ENCODE peak calls at places on chromosomes 13 and 19, in five cellular contexts. E is foreskin fibroblast, B is tibial nerve, Q is BJ, M is GM10248. U is an unnamed sample.
A peak's percentile ranks its signal among the peaks of the same experiment; 100 is the strongest.

GRCh38 chr19:15115080-15115479 is 7.9 kb downstream of the SYDE1 start:
- DNase-seq in B (peak; percentile 48), Q (no peak), E (peak; percentile 55), M (no peak), U (no peak)

GRCh38 chr19:27635401-27635800 is 1577.5 kb downstream of the UQCRFS1 start:
- DNase-seq in B (no peak), Q (no peak), E (no peak), M (no peak), U (no peak)

GRCh38 chr19:12778020-12778904 is 2.9 kb upstream of the HOOK2 start:
- DNase-seq in B (peak; percentile 63), E (peak; percentile 64), M (peak; percentile 61), Q (no peak), U (peak; percentile 39)

GRCh38 chr13:20381401-20381800 is 144.3 kb downstream of the CRYL1 start:
- DNase-seq in M (no peak), Q (no peak), B (no peak), E (no peak), U (no peak)

GRCh38 chr13:23321534-23322241 is 111.8 kb downstream of the SACS start:
- DNase-seq in E (peak; percentile 91), Q (peak; percentile 81), B (peak; percentile 19), M (peak; percentile 68), U (peak; percentile 57)

GRCh38 chr19:39398297-39398864 is 7.2 kb downstream of the MED29 start:
- DNase-seq in B (peak; percentile 72), E (peak; percentile 90), M (no peak), Q (peak; percentile 66), U (peak; percentile 81)

GRCh38 chr19:8116437-8117293 is 32.7 kb downstream of the FBN3 start:
- DNase-seq in E (no peak), M (no peak), B (no peak), Q (no peak), U (no peak)

GRCh38 chr19:45340899-45341453 is 426 bp downstream of the KLC3 start:
- DNase-seq in M (no peak), B (no peak), Q (no peak), E (peak; percentile 11), U (no peak)

GRCh38 chr19:6717036-6717435 is 3.4 kb downstream of the C3 start:
- DNase-seq in E (no peak), B (no peak), Q (no peak), M (no peak), U (no peak)
- TF ChIP-seq CTCF in E (no peak), B (no peak), Q (no peak), M (peak; percentile 3), U (no peak)

GRCh38 chr19:51292971-51293370 is 18.5 kb upstream of the IGLON5 start:
- DNase-seq in E (no peak), M (no peak), B (no peak), Q (no peak), U (no peak)

GRCh38 chr19:51295382-51296126 is 15.9 kb upstream of the IGLON5 start:
- DNase-seq in B (no peak), M (no peak), Q (no peak), E (no peak), U (no peak)

GRCh38 chr19:51293571-51294210 is 17.8 kb upstream of the IGLON5 start:
- DNase-seq in E (no peak), M (no peak), B (no peak), Q (no peak), U (no peak)

GRCh38 chr19:51294977-51295375 is 16.5 kb upstream of the IGLON5 start:
- DNase-seq in B (no peak), Q (no peak), E (no peak), M (no peak), U (no peak)

GRCh38 chr19:51294211-51294976 is 17.1 kb upstream of the IGLON5 start:
- DNase-seq in M (no peak), Q (no peak), B (no peak), E (no peak), U (no peak)
- TF ChIP-seq CTCF in M (no peak), Q (no peak), B (no peak), E (no peak), U (no peak)

DNA sequence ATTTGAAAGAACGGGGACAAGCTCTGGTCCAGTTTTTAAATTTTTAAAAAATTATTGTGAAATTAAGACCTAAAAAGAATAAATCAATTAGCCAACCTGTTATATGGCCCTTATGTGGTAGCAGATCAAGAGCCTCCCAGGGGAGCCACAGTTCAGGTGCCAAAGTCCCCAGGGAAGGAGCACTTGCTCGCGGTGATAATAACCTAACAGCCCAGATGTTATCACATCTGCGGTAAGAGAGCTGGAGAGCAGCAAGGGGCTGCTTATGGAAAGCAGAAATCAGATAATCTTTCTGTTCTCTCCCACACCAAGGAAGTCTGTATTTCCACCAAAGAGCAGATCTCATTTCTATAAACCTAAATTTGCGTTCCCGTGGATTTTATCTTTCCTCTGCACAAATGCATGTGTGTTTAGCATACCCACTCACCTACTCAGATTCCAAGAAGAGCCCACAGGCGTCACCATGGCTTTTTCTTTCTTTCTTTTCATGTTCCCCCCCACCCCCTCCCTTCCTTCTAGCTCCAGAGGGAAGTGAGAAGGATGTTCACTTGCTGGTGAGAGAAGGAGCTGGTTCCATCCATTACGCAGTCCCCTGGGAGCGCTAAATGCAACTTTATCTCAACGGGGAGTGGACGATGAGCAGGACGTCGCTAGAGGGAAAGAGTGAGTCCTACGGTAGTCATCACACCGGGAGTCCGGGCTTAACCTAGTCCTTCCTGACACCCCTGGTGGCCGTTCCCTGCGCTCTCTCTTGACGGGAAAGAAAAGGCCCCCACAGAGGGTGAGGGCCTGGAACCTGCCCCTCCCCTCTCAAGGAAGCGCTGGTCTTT is 1.6 kb upstream of the POU4F1 start:
- DNase-seq in B (no peak), E (no peak), Q (no peak), M (no peak), U (no peak)
- TF ChIP-seq CTCF in B (no peak), E (no peak), Q (no peak), M (no peak), U (no peak)

GRCh38 chr13:89061821-89062220 is 1390.7 kb downstream of the SLITRK5 start:
- DNase-seq in Q (no peak), E (no peak), B (no peak), M (no peak), U (no peak)

GRCh38 chr13:89066868-89067466 is 1395.8 kb downstream of the SLITRK5 start:
- DNase-seq in B (peak; percentile 48), Q (no peak), M (peak; percentile 3), E (no peak), U (no peak)
- TF ChIP-seq CTCF in B (peak; percentile 36), Q (no peak), M (peak; percentile 45), E (no peak), U (peak; percentile 48)

DNA sequence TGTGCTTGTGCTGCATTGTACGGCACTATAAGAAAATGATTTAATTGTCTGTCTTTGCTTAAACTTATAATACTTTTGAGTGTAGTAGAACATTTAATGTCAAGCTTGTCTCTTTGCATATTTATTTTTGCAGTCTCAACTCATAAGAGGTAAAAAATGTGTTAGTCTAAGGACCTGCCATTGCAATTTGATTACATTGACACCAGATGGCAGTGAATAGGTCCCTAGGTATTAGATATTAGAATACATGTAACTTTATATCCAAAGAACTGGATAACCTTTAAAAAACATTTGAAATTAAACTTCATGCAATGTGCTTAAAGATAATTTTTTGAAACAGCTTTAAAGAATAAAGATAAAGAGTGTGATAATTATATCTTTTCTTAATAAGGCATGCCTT is 1421.3 kb downstream of the OLFM4 start:
- DNase-seq in B (no peak), Q (no peak), E (no peak), M (no peak), U (no peak)
- TF ChIP-seq CTCF in B (no peak), Q (no peak), E (no peak), M (no peak), U (no peak)

GRCh38 chr19:876089-876488 is 16.6 kb downstream of the CFD start:
- DNase-seq in Q (no peak), E (no peak), M (no peak), B (no peak), U (no peak)
- TF ChIP-seq CTCF in Q (no peak), E (no peak), M (no peak), B (no peak), U (no peak)

GRCh38 chr13:43792456-43792855 is 5.7 kb upstream of the ENOX1 start:
- DNase-seq in E (no peak), M (no peak), Q (no peak), B (no peak), U (no peak)
- TF ChIP-seq CTCF in E (no peak), M (no peak), Q (no peak), B (no peak), U (no peak)

GRCh38 chr19:35845215-35846037 is 6.9 kb downstream of the NPHS1 start:
- DNase-seq in E (no peak), M (no peak), Q (no peak), B (no peak), U (no peak)
- TF ChIP-seq CTCF in E (no peak), M (no peak), Q (no peak), B (no peak), U (no peak)

GRCh38 chr13:40755082-40755755 is 15.8 kb downstream of the MRPS31 start:
- DNase-seq in M (no peak), E (no peak), B (no peak), Q (no peak), U (no peak)

GRCh38 chr13:40749327-40749726 is 21.7 kb downstream of the MRPS31 start:
- DNase-seq in E (no peak), B (no peak), M (no peak), Q (no peak), U (no peak)
- TF ChIP-seq CTCF in E (no peak), B (no peak), M (no peak), Q (peak; percentile 6), U (no peak)

GRCh38 chr13:33286143-33286542 is 588 bp upstream of the STARD13 start:
- DNase-seq in Q (no peak), B (peak; percentile 28), M (no peak), E (no peak), U (no peak)

GRCh38 chr13:33287142-33287882 is 1.8 kb upstream of the STARD13 start:
- DNase-seq in M (no peak), B (no peak), Q (no peak), E (no peak), U (no peak)

GRCh38 chr13:33284916-33285315 is 639 bp downstream of the STARD13 start:
- DNase-seq in B (no peak), M (no peak), Q (no peak), E (no peak), U (no peak)

GRCh38 chr13:33284016-33284415 is 1.5 kb downstream of the STARD13 start:
- DNase-seq in E (no peak), B (no peak), M (no peak), Q (no peak), U (peak; percentile 55)

DNA sequence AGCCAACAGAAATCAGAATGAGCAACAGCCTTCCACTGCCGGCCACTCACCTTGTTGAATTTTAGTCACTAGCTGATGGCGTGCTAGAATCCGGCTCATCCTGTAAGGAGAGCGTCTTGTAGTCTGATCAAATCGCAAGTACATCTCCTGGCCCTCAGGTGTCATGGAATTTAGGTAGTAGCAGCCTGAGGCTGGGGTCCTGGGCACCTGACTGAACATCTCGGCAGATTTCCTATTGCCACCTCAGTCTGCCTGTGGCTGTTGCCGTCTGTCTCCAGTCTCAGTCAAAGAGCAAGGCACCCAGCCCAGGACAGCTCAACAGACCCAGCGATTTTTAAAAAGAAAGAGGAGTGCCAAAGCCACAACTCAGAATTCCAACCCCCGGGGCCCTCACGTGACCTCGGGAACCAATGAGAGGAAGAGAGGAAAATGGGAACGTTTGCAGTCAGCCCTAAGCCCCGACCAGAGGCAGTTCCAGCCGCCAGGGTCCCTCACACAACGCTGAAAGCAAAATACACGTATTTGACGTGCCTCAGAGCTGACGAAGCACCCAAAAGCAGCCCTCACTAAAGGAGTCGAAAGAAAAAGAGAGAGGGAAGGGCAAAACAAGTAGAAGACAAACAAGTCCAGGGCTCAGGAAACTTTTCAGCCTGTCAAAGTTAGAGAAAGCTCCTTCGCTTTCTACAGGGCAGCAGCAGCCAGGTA is at the start of gene STARD13:
- DNase-seq in E (peak; percentile 98), Q (peak; percentile 92), M (peak; percentile 47), B (peak; percentile 98), U (peak; percentile 96)
- TF ChIP-seq CTCF in E (peak; percentile 39), Q (peak; percentile 60), M (peak; percentile 11), B (peak; percentile 9), U (peak; percentile 56)